ENCODE peak calls at places on chromosomes 2 and 18, in ten cellular contexts. K is astrocyte of the cerebellum; C is brain microvascular endothelial cell; D is GM12864; Z is BE2C; R is CD4-positive, alpha-beta T cell; A is uterus; Q is thoracic aorta; I is cardiac muscle cell; F is spleen. G is an unnamed sample.

GRCh38 chr2:230956827-230957755 is 32.0 kb upstream of the GPR55 start:
- DNase-seq in K (peak), C (peak), D (peak), Z (peak), R (no peak), A (no peak), Q (no peak), I (peak), F (no peak), G (peak)

GRCh38 chr2:40666438-40666837 is 214.5 kb upstream of the SLC8A1 start:
- DNase-seq in K (no peak), C (no peak), D (no peak), Z (no peak), R (no peak), A (peak), Q (no peak), I (no peak), F (no peak), G (no peak)

GRCh38 chr2:85770786-85771409 is 17.1 kb downstream of the ATOH8 start:
- DNase-seq in K (no peak), C (no peak), D (no peak), Z (no peak), R (no peak), A (no peak), Q (no peak), I (no peak), F (no peak), G (no peak)

GRCh38 chr2:232875256-232876070 is 5.4 kb downstream of the SNORC start:
- DNase-seq in K (no peak), C (no peak), D (no peak), Z (no peak), R (no peak), A (no peak), Q (no peak), I (no peak), F (no peak), G (no peak)

GRCh38 chr2:102186676-102187190 is at the start of gene IL1RL2:
- DNase-seq in K (no peak), C (no peak), D (no peak), Z (no peak), R (no peak), A (no peak), Q (no peak), I (peak), F (no peak), G (no peak)

GRCh38 chr18:48908916-48909315 is 41.8 kb downstream of the SMAD7 start:
- DNase-seq in K (no peak), C (no peak), D (no peak), Z (no peak), R (no peak), A (no peak), Q (no peak), I (no peak), F (no peak), G (no peak)

GRCh38 chr2:101305492-101306123 is 2.9 kb downstream of the RNF149 start:
- DNase-seq in K (no peak), C (peak), D (no peak), Z (no peak), R (no peak), A (no peak), Q (no peak), I (peak), F (no peak), G (no peak)

GRCh38 chr2:45793998-45794720 is 142.7 kb downstream of the PRKCE start:
- DNase-seq in K (no peak), C (no peak), D (no peak), Z (no peak), R (no peak), A (no peak), Q (no peak), I (peak), F (no peak), G (no peak)

GRCh38 chr2:99811544-99811943 is 321.7 kb upstream of the REV1 start:
- DNase-seq in K (peak), C (peak), D (no peak), Z (no peak), R (no peak), A (no peak), Q (no peak), I (no peak), F (no peak), G (no peak)

GRCh38 chr2:208466133-208466919 is 59.7 kb downstream of the PTH2R start:
- DNase-seq in K (no peak), C (peak), D (peak), Z (peak), R (no peak), A (no peak), Q (no peak), I (peak), F (no peak), G (peak)

GRCh38 chr18:40012931-40013609 is 1942.0 kb upstream of the PIK3C3 start:
- DNase-seq in K (peak), C (no peak), D (no peak), Z (no peak), R (no peak), A (no peak), Q (no peak), I (no peak), F (no peak), G (no peak)

GRCh38 chr2:3283206-3283605 is 94.4 kb downstream of the EIPR1 start:
- DNase-seq in K (no peak), C (no peak), D (no peak), Z (no peak), R (no peak), A (no peak), Q (no peak), I (no peak), F (peak), G (no peak)

GRCh38 chr2:191051177-191051576 is 37.2 kb upstream of the STAT1 start:
- DNase-seq in K (no peak), C (peak), D (no peak), Z (no peak), R (no peak), A (no peak), Q (no peak), I (no peak), F (no peak), G (no peak)

GRCh38 chr2:236679906-236680305 is 110.3 kb downstream of the ACKR3 start:
- DNase-seq in K (no peak), C (peak), D (no peak), Z (no peak), R (no peak), A (no peak), Q (no peak), I (no peak), F (no peak), G (no peak)

DNA sequence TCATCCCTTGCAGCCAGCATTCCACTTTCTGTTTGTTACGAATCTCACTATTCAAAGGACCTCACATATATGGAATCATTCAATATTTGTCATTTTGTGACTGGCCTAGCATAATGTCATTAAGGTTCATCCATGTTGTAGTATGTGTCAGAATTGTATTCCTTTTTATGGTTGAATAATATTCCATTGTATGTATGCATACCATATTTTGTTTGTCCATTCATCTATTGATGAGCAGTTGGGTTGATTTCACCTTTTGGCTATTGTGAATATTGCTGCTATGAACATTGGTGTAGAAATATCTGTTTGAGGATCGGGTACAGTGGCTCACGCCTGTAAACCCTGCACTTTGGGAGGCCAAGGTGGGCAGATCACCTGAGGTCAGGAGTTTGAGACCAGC is 35.0 kb downstream of the PSMD14 start:
- DNase-seq in K (no peak), C (no peak), D (no peak), Z (no peak), R (no peak), A (no peak), Q (no peak), I (no peak), F (no peak), G (no peak)
- TF ChIP-seq CTCF in K (no peak), C (no peak), D (no peak), Z (no peak), R (no peak), A (no peak), Q (no peak), I (no peak), F (no peak), G (no peak)

GRCh38 chr2:197277726-197278259 is 32.8 kb downstream of the ANKRD44 start:
- DNase-seq in K (no peak), C (no peak), D (no peak), Z (no peak), R (no peak), A (no peak), Q (no peak), I (no peak), F (no peak), G (no peak)
- TF ChIP-seq CTCF in K (no peak), C (no peak), D (no peak), Z (no peak), R (no peak), A (no peak), Q (no peak), I (no peak), F (no peak), G (no peak)

GRCh38 chr2:17617955-17618354 is 77.5 kb downstream of the VSNL1 start:
- DNase-seq in K (no peak), C (no peak), D (no peak), Z (no peak), R (no peak), A (no peak), Q (no peak), I (no peak), F (no peak), G (no peak)

GRCh38 chr2:17625446-17625845 is 85.0 kb downstream of the VSNL1 start:
- DNase-seq in K (no peak), C (no peak), D (no peak), Z (no peak), R (no peak), A (no peak), Q (no peak), I (no peak), F (no peak), G (no peak)

GRCh38 chr2:17620280-17620679 is 79.8 kb downstream of the VSNL1 start:
- DNase-seq in K (no peak), C (no peak), D (no peak), Z (no peak), R (no peak), A (no peak), Q (no peak), I (peak), F (no peak), G (no peak)

GRCh38 chr2:17620841-17621240 is 80.3 kb downstream of the VSNL1 start:
- DNase-seq in K (peak), C (no peak), D (no peak), Z (no peak), R (no peak), A (no peak), Q (no peak), I (no peak), F (no peak), G (no peak)

DNA sequence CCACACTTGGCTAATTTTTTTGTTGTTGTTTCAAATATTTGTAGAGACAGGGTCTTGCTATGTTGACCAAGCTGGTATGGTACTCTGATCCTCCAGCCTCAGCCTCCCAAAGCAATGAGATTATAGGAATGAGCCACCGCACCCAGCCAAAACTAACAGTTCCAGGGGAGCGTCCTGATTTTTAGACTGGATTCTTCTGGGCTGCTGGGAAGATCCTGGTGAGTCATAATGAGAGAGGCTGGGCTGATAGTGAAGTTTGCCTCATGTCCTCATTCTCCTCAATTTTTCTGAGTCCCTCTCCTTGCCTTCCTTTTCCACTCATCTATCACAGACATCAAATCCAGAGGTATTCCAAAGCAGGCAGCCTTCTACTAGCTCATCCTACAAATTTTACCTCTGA is 81.3 kb downstream of the VSNL1 start:
- DNase-seq in K (no peak), C (peak), D (no peak), Z (no peak), R (no peak), A (no peak), Q (no peak), I (peak), F (no peak), G (no peak)
- TF ChIP-seq CTCF in K (no peak), C (no peak), D (no peak), Z (no peak), R (no peak), A (no peak), Q (no peak), I (no peak), F (no peak), G (no peak)

GRCh38 chr2:176088937-176089842 is 3.3 kb upstream of the HOXD13 start:
- DNase-seq in K (no peak), C (no peak), D (no peak), Z (no peak), R (no peak), A (no peak), Q (no peak), I (no peak), F (no peak), G (no peak)

GRCh38 chr2:176085861-176086771 is 2.4 kb upstream of the EVX2 start:
- DNase-seq in K (peak), C (no peak), D (no peak), Z (peak), R (no peak), A (no peak), Q (no peak), I (peak), F (no peak), G (peak)

GRCh38 chr2:176087330-176088047 is 3.7 kb upstream of the EVX2 start:
- DNase-seq in K (no peak), C (no peak), D (no peak), Z (no peak), R (no peak), A (no peak), Q (no peak), I (no peak), F (no peak), G (no peak)

GRCh38 chr2:176089843-176090395 is 2.6 kb upstream of the HOXD13 start:
- DNase-seq in K (no peak), C (no peak), D (no peak), Z (no peak), R (no peak), A (no peak), Q (no peak), I (no peak), F (no peak), G (no peak)

GRCh38 chr2:176088048-176088936 is 4.2 kb upstream of the HOXD13 start:
- DNase-seq in K (peak), C (peak), D (no peak), Z (peak), R (no peak), A (no peak), Q (no peak), I (peak), F (no peak), G (peak)
- TF ChIP-seq CTCF in K (peak), C (peak), D (peak), Z (peak), R (peak), A (peak), Q (peak), I (peak), F (peak), G (peak)